ENCODE peak calls at places on chromosomes 6 and 20, in ten cellular contexts. One of them, this sample, is unnamed.

GRCh38 chr20:7113577-7114466 is 346.3 kb downstream of the BMP2 start:
- DNase-seq in HTR-8/SVneo: no peak
- DNase-seq in DMS 273 treated with DMSO at 0.1 percent for 48 hours: no peak
- DNase-seq in HCEC 1CT: peak
- DNase-seq in nucleus accumbens: peak
- DNase-seq in memory B cell: no peak
- DNase-seq in natural killer cell: no peak
- DNase-seq in CD8-positive, alpha-beta memory T cell: no peak
- DNase-seq in activated CD8-positive, alpha-beta T cell treated with anti-CD3 and anti-CD28 coated beads for 36 hours: peak
- DNase-seq in left cardiac atrium: peak
- DNase-seq in this sample: no peak

GRCh38 chr20:19921349-19921793 is 95.8 kb upstream of the NAA20 start:
- DNase-seq in nucleus accumbens: no peak
- DNase-seq in DMS 273 treated with DMSO at 0.1 percent for 48 hours: no peak
- DNase-seq in CD8-positive, alpha-beta memory T cell: no peak
- DNase-seq in HTR-8/SVneo: no peak
- DNase-seq in memory B cell: no peak
- DNase-seq in HCEC 1CT: no peak
- DNase-seq in left cardiac atrium: peak
- DNase-seq in activated CD8-positive, alpha-beta T cell treated with anti-CD3 and anti-CD28 coated beads for 36 hours: no peak
- DNase-seq in natural killer cell: no peak
- DNase-seq in this sample: no peak

GRCh38 chr6:73325656-73326055 is 28.4 kb downstream of the DPPA5 start:
- DNase-seq in nucleus accumbens: no peak
- DNase-seq in HTR-8/SVneo: no peak
- DNase-seq in natural killer cell: no peak
- DNase-seq in CD8-positive, alpha-beta memory T cell: no peak
- DNase-seq in memory B cell: no peak
- DNase-seq in HCEC 1CT: no peak
- DNase-seq in activated CD8-positive, alpha-beta T cell treated with anti-CD3 and anti-CD28 coated beads for 36 hours: no peak
- DNase-seq in left cardiac atrium: no peak
- DNase-seq in DMS 273 treated with DMSO at 0.1 percent for 48 hours: no peak
- DNase-seq in this sample: no peak

GRCh38 chr6:145669627-145670034 is 65.7 kb downstream of the EPM2A start:
- DNase-seq in natural killer cell: no peak
- DNase-seq in HTR-8/SVneo: peak
- DNase-seq in CD8-positive, alpha-beta memory T cell: no peak
- DNase-seq in activated CD8-positive, alpha-beta T cell treated with anti-CD3 and anti-CD28 coated beads for 36 hours: no peak
- DNase-seq in left cardiac atrium: no peak
- DNase-seq in HCEC 1CT: peak
- DNase-seq in DMS 273 treated with DMSO at 0.1 percent for 48 hours: no peak
- DNase-seq in memory B cell: no peak
- DNase-seq in nucleus accumbens: no peak
- DNase-seq in this sample: no peak

GRCh38 chr6:40353967-40354452 is 233.2 kb downstream of the LRFN2 start:
- DNase-seq in HCEC 1CT: no peak
- DNase-seq in natural killer cell: no peak
- DNase-seq in nucleus accumbens: no peak
- DNase-seq in CD8-positive, alpha-beta memory T cell: no peak
- DNase-seq in activated CD8-positive, alpha-beta T cell treated with anti-CD3 and anti-CD28 coated beads for 36 hours: no peak
- DNase-seq in left cardiac atrium: no peak
- DNase-seq in DMS 273 treated with DMSO at 0.1 percent for 48 hours: no peak
- DNase-seq in memory B cell: peak
- DNase-seq in HTR-8/SVneo: no peak
- DNase-seq in this sample: no peak

GRCh38 chr20:56788041-56788670 is 159.1 kb downstream of the TFAP2C start:
- DNase-seq in activated CD8-positive, alpha-beta T cell treated with anti-CD3 and anti-CD28 coated beads for 36 hours: no peak
- DNase-seq in memory B cell: no peak
- DNase-seq in left cardiac atrium: no peak
- DNase-seq in nucleus accumbens: no peak
- DNase-seq in HTR-8/SVneo: peak
- DNase-seq in natural killer cell: no peak
- DNase-seq in CD8-positive, alpha-beta memory T cell: no peak
- DNase-seq in DMS 273 treated with DMSO at 0.1 percent for 48 hours: no peak
- DNase-seq in HCEC 1CT: peak
- DNase-seq in this sample: peak

GRCh38 chr6:33112148-33112547 is 36.4 kb downstream of the HLA-DPB1 start:
- DNase-seq in HTR-8/SVneo: peak
- DNase-seq in DMS 273 treated with DMSO at 0.1 percent for 48 hours: peak
- DNase-seq in CD8-positive, alpha-beta memory T cell: peak
- DNase-seq in left cardiac atrium: no peak
- DNase-seq in nucleus accumbens: no peak
- DNase-seq in natural killer cell: no peak
- DNase-seq in HCEC 1CT: peak
- DNase-seq in activated CD8-positive, alpha-beta T cell treated with anti-CD3 and anti-CD28 coated beads for 36 hours: peak
- DNase-seq in memory B cell: no peak
- DNase-seq in this sample: no peak

GRCh38 chr6:133646021-133646682 is 242.8 kb upstream of the TCF21 start:
- DNase-seq in HTR-8/SVneo: peak
- DNase-seq in activated CD8-positive, alpha-beta T cell treated with anti-CD3 and anti-CD28 coated beads for 36 hours: no peak
- DNase-seq in nucleus accumbens: no peak
- DNase-seq in natural killer cell: no peak
- DNase-seq in HCEC 1CT: peak
- DNase-seq in memory B cell: no peak
- DNase-seq in CD8-positive, alpha-beta memory T cell: no peak
- DNase-seq in left cardiac atrium: no peak
- DNase-seq in DMS 273 treated with DMSO at 0.1 percent for 48 hours: no peak
- DNase-seq in this sample: peak

GRCh38 chr20:64131406-64131805 is 24.0 kb upstream of the NPBWR2 start:
- DNase-seq in nucleus accumbens: no peak
- DNase-seq in DMS 273 treated with DMSO at 0.1 percent for 48 hours: no peak
- DNase-seq in left cardiac atrium: peak
- DNase-seq in activated CD8-positive, alpha-beta T cell treated with anti-CD3 and anti-CD28 coated beads for 36 hours: peak
- DNase-seq in HCEC 1CT: peak
- DNase-seq in HTR-8/SVneo: peak
- DNase-seq in natural killer cell: no peak
- DNase-seq in CD8-positive, alpha-beta memory T cell: no peak
- DNase-seq in memory B cell: no peak
- DNase-seq in this sample: no peak

GRCh38 chr6:146912730-146913680 is 291.2 kb upstream of the STXBP5 start:
- DNase-seq in memory B cell: no peak
- DNase-seq in HTR-8/SVneo: no peak
- DNase-seq in DMS 273 treated with DMSO at 0.1 percent for 48 hours: no peak
- DNase-seq in CD8-positive, alpha-beta memory T cell: no peak
- DNase-seq in natural killer cell: no peak
- DNase-seq in HCEC 1CT: peak
- DNase-seq in nucleus accumbens: no peak
- DNase-seq in activated CD8-positive, alpha-beta T cell treated with anti-CD3 and anti-CD28 coated beads for 36 hours: no peak
- DNase-seq in left cardiac atrium: no peak
- DNase-seq in this sample: no peak

GRCh38 chr6:45892696-45893095 is 123.0 kb downstream of the CLIC5 start:
- DNase-seq in activated CD8-positive, alpha-beta T cell treated with anti-CD3 and anti-CD28 coated beads for 36 hours: no peak
- DNase-seq in nucleus accumbens: no peak
- DNase-seq in CD8-positive, alpha-beta memory T cell: no peak
- DNase-seq in memory B cell: no peak
- DNase-seq in DMS 273 treated with DMSO at 0.1 percent for 48 hours: no peak
- DNase-seq in HTR-8/SVneo: no peak
- DNase-seq in left cardiac atrium: no peak
- DNase-seq in HCEC 1CT: no peak
- DNase-seq in natural killer cell: no peak
- DNase-seq in this sample: no peak

GRCh38 chr6:144215402-144215931 is 65.2 kb downstream of the STX11 start:
- DNase-seq in HCEC 1CT: peak
- DNase-seq in activated CD8-positive, alpha-beta T cell treated with anti-CD3 and anti-CD28 coated beads for 36 hours: peak
- DNase-seq in natural killer cell: no peak
- DNase-seq in HTR-8/SVneo: peak
- DNase-seq in CD8-positive, alpha-beta memory T cell: no peak
- DNase-seq in left cardiac atrium: peak
- DNase-seq in nucleus accumbens: peak
- DNase-seq in DMS 273 treated with DMSO at 0.1 percent for 48 hours: no peak
- DNase-seq in memory B cell: no peak
- DNase-seq in this sample: no peak

GRCh38 chr6:157711060-157711459 is 112.0 kb upstream of the SNX9 start:
- DNase-seq in CD8-positive, alpha-beta memory T cell: no peak
- DNase-seq in natural killer cell: no peak
- DNase-seq in left cardiac atrium: no peak
- DNase-seq in HTR-8/SVneo: no peak
- DNase-seq in activated CD8-positive, alpha-beta T cell treated with anti-CD3 and anti-CD28 coated beads for 36 hours: peak
- DNase-seq in memory B cell: no peak
- DNase-seq in nucleus accumbens: no peak
- DNase-seq in HCEC 1CT: no peak
- DNase-seq in DMS 273 treated with DMSO at 0.1 percent for 48 hours: no peak
- DNase-seq in this sample: no peak

GRCh38 chr6:26311385-26312095 is 53.5 kb upstream of the BTN3A2 start:
- DNase-seq in left cardiac atrium: no peak
- DNase-seq in natural killer cell: peak
- DNase-seq in memory B cell: peak
- DNase-seq in HTR-8/SVneo: no peak
- DNase-seq in CD8-positive, alpha-beta memory T cell: no peak
- DNase-seq in DMS 273 treated with DMSO at 0.1 percent for 48 hours: peak
- DNase-seq in activated CD8-positive, alpha-beta T cell treated with anti-CD3 and anti-CD28 coated beads for 36 hours: peak
- DNase-seq in HCEC 1CT: peak
- DNase-seq in nucleus accumbens: no peak
- DNase-seq in this sample: no peak

GRCh38 chr20:35823147-35823546 is 51.3 kb downstream of the PHF20 start:
- DNase-seq in CD8-positive, alpha-beta memory T cell: no peak
- DNase-seq in memory B cell: no peak
- DNase-seq in activated CD8-positive, alpha-beta T cell treated with anti-CD3 and anti-CD28 coated beads for 36 hours: no peak
- DNase-seq in DMS 273 treated with DMSO at 0.1 percent for 48 hours: no peak
- DNase-seq in natural killer cell: no peak
- DNase-seq in nucleus accumbens: no peak
- DNase-seq in HTR-8/SVneo: no peak
- DNase-seq in HCEC 1CT: no peak
- DNase-seq in left cardiac atrium: no peak
- DNase-seq in this sample: no peak

GRCh38 chr20:35303735-35304431 is 11.7 kb upstream of the FAM83C start:
- DNase-seq in nucleus accumbens: peak
- DNase-seq in CD8-positive, alpha-beta memory T cell: peak
- DNase-seq in DMS 273 treated with DMSO at 0.1 percent for 48 hours: peak
- DNase-seq in activated CD8-positive, alpha-beta T cell treated with anti-CD3 and anti-CD28 coated beads for 36 hours: peak
- DNase-seq in HCEC 1CT: peak
- DNase-seq in memory B cell: peak
- DNase-seq in HTR-8/SVneo: peak
- DNase-seq in natural killer cell: peak
- DNase-seq in left cardiac atrium: peak
- DNase-seq in this sample: peak

GRCh38 chr6:157537518-157537917 is 156.5 kb downstream of the ZDHHC14 start:
- DNase-seq in nucleus accumbens: no peak
- DNase-seq in natural killer cell: no peak
- DNase-seq in left cardiac atrium: no peak
- DNase-seq in DMS 273 treated with DMSO at 0.1 percent for 48 hours: no peak
- DNase-seq in HTR-8/SVneo: no peak
- DNase-seq in HCEC 1CT: peak
- DNase-seq in memory B cell: no peak
- DNase-seq in CD8-positive, alpha-beta memory T cell: no peak
- DNase-seq in activated CD8-positive, alpha-beta T cell treated with anti-CD3 and anti-CD28 coated beads for 36 hours: no peak
- DNase-seq in this sample: no peak

GRCh38 chr6:148771212-148771601 is 24.4 kb downstream of the UST start:
- DNase-seq in HCEC 1CT: no peak
- DNase-seq in CD8-positive, alpha-beta memory T cell: no peak
- DNase-seq in DMS 273 treated with DMSO at 0.1 percent for 48 hours: peak
- DNase-seq in activated CD8-positive, alpha-beta T cell treated with anti-CD3 and anti-CD28 coated beads for 36 hours: no peak
- DNase-seq in nucleus accumbens: no peak
- DNase-seq in natural killer cell: no peak
- DNase-seq in HTR-8/SVneo: no peak
- DNase-seq in left cardiac atrium: no peak
- DNase-seq in memory B cell: no peak
- DNase-seq in this sample: no peak

GRCh38 chr6:7617954-7618764 is 28.2 kb downstream of the SNRNP48 start:
- DNase-seq in memory B cell: no peak
- DNase-seq in natural killer cell: no peak
- DNase-seq in DMS 273 treated with DMSO at 0.1 percent for 48 hours: no peak
- DNase-seq in nucleus accumbens: no peak
- DNase-seq in HCEC 1CT: no peak
- DNase-seq in CD8-positive, alpha-beta memory T cell: no peak
- DNase-seq in activated CD8-positive, alpha-beta T cell treated with anti-CD3 and anti-CD28 coated beads for 36 hours: peak
- DNase-seq in left cardiac atrium: no peak
- DNase-seq in HTR-8/SVneo: peak
- DNase-seq in this sample: peak

GRCh38 chr6:33123732-33124524 is 48.1 kb downstream of the HLA-DPB1 start:
- DNase-seq in DMS 273 treated with DMSO at 0.1 percent for 48 hours: peak
- DNase-seq in HCEC 1CT: peak
- DNase-seq in HTR-8/SVneo: peak
- DNase-seq in memory B cell: no peak
- DNase-seq in CD8-positive, alpha-beta memory T cell: no peak
- DNase-seq in activated CD8-positive, alpha-beta T cell treated with anti-CD3 and anti-CD28 coated beads for 36 hours: peak
- DNase-seq in nucleus accumbens: no peak
- DNase-seq in left cardiac atrium: no peak
- DNase-seq in natural killer cell: no peak
- DNase-seq in this sample: peak

GRCh38 chr6:35905141-35905785 is 15.6 kb downstream of the SRPK1 start:
- DNase-seq in DMS 273 treated with DMSO at 0.1 percent for 48 hours: no peak
- DNase-seq in HTR-8/SVneo: no peak
- DNase-seq in memory B cell: no peak
- DNase-seq in CD8-positive, alpha-beta memory T cell: no peak
- DNase-seq in nucleus accumbens: no peak
- DNase-seq in natural killer cell: no peak
- DNase-seq in activated CD8-positive, alpha-beta T cell treated with anti-CD3 and anti-CD28 coated beads for 36 hours: no peak
- DNase-seq in left cardiac atrium: no peak
- DNase-seq in HCEC 1CT: no peak
- DNase-seq in this sample: no peak

GRCh38 chr20:20019123-20019522 is 2.0 kb downstream of the NAA20 start:
- DNase-seq in HCEC 1CT: no peak
- DNase-seq in memory B cell: no peak
- DNase-seq in natural killer cell: no peak
- DNase-seq in nucleus accumbens: no peak
- DNase-seq in CD8-positive, alpha-beta memory T cell: no peak
- DNase-seq in activated CD8-positive, alpha-beta T cell treated with anti-CD3 and anti-CD28 coated beads for 36 hours: no peak
- DNase-seq in left cardiac atrium: no peak
- DNase-seq in DMS 273 treated with DMSO at 0.1 percent for 48 hours: no peak
- DNase-seq in HTR-8/SVneo: no peak
- DNase-seq in this sample: no peak

GRCh38 chr20:17871181-17871580 is 97.4 kb downstream of the SNX5 start:
- DNase-seq in HCEC 1CT: no peak
- DNase-seq in nucleus accumbens: no peak
- DNase-seq in CD8-positive, alpha-beta memory T cell: no peak
- DNase-seq in natural killer cell: no peak
- DNase-seq in left cardiac atrium: no peak
- DNase-seq in activated CD8-positive, alpha-beta T cell treated with anti-CD3 and anti-CD28 coated beads for 36 hours: no peak
- DNase-seq in DMS 273 treated with DMSO at 0.1 percent for 48 hours: no peak
- DNase-seq in HTR-8/SVneo: no peak
- DNase-seq in memory B cell: no peak
- DNase-seq in this sample: no peak

GRCh38 chr6:89144358-89145041 is 1.4 kb upstream of the PM20D2 start:
- DNase-seq in CD8-positive, alpha-beta memory T cell: no peak
- DNase-seq in nucleus accumbens: no peak
- DNase-seq in HTR-8/SVneo: no peak
- DNase-seq in HCEC 1CT: no peak
- DNase-seq in DMS 273 treated with DMSO at 0.1 percent for 48 hours: no peak
- DNase-seq in left cardiac atrium: no peak
- DNase-seq in activated CD8-positive, alpha-beta T cell treated with anti-CD3 and anti-CD28 coated beads for 36 hours: no peak
- DNase-seq in natural killer cell: no peak
- DNase-seq in memory B cell: no peak
- DNase-seq in this sample: no peak

This sample was measured in T1000.